ENCODE peak calls at places on chromosomes 1 and 21, in seven cellular contexts. A, Y, U, H, P, G and M are unnamed samples.

GRCh38 chr1:151919246-151919645 is 9.9 kb upstream of the THEM4 start:
- DNase-seq in A (no peak), Y (no peak), U (no peak), H (no peak), P (no peak), G (no peak), M (no peak)

GRCh38 chr1:230282157-230282556 is 144.0 kb downstream of the PGBD5 start:
- DNase-seq in A (peak; percentile 78), Y (no peak), U (no peak), H (no peak), P (no peak), G (no peak), M (peak; percentile 86)

GRCh38 chr1:77120950-77121349 is 98.3 kb downstream of the PIGK start:
- DNase-seq in A (no peak), Y (no peak), U (no peak), H (no peak), P (no peak), G (no peak), M (no peak)

GRCh38 chr1:233707153-233707905 is 93.4 kb downstream of the KCNK1 start:
- DNase-seq in A (no peak), Y (no peak), U (no peak), H (no peak), P (no peak), G (peak; percentile 87), M (peak; percentile 30)

GRCh38 chr1:113904292-113904673 is 316 bp downstream of the AP4B1 start:
- DNase-seq in A (no peak), Y (no peak), U (no peak), H (no peak), P (peak; percentile 58), G (no peak), M (no peak)

GRCh38 chr1:47611992-47612391 is 174.1 kb downstream of the FOXD2 start:
- DNase-seq in A (no peak), Y (no peak), U (no peak), H (no peak), P (no peak), G (no peak), M (peak; percentile 25)

GRCh38 chr1:186498695-186499389 is 37.9 kb upstream of the PDC start:
- DNase-seq in A (no peak), Y (no peak), U (no peak), H (no peak), P (no peak), G (peak; percentile 96), M (no peak)

GRCh38 chr1:62691062-62691844 is 3.1 kb upstream of the DOCK7 start:
- DNase-seq in A (no peak), Y (no peak), U (no peak), H (no peak), P (no peak), G (no peak), M (no peak)

GRCh38 chr1:12302798-12303447 is 73.1 kb downstream of the VPS13D start:
- DNase-seq in A (no peak), Y (no peak), U (no peak), H (no peak), P (no peak), G (no peak), M (no peak)

GRCh38 chr1:165619647-165620151 is 11.3 kb upstream of the MGST3 start:
- DNase-seq in A (no peak), Y (no peak), U (no peak), H (no peak), P (no peak), G (no peak), M (no peak)

GRCh38 chr1:113058861-113059441 is 14.0 kb upstream of the LRIG2 start:
- DNase-seq in A (no peak), Y (no peak), U (no peak), H (no peak), P (peak; percentile 50), G (no peak), M (no peak)

GRCh38 chr1:32349211-32349708 is 13.0 kb downstream of the FAM229A start:
- DNase-seq in A (no peak), Y (peak; percentile 66), U (peak; percentile 84), H (peak; percentile 62), P (no peak), G (no peak), M (no peak)

GRCh38 chr21:45379171-45379900 is 25.6 kb upstream of the COL18A1 start:
- DNase-seq in A (peak; percentile 18), Y (no peak), U (peak; percentile 62), H (peak; percentile 13), P (no peak), G (no peak), M (no peak)

GRCh38 chr21:42288962-42289361 is 26.2 kb downstream of the TFF3 start:
- DNase-seq in A (no peak), Y (no peak), U (no peak), H (no peak), P (no peak), G (no peak), M (no peak)

GRCh38 chr1:110390692-110391232 is at the start of gene SLC16A4:
- DNase-seq in A (no peak), Y (no peak), U (no peak), H (no peak), P (no peak), G (peak; percentile 75), M (no peak)

GRCh38 chr1:162151900-162152829 is 82.7 kb downstream of the NOS1AP start:
- DNase-seq in A (no peak), Y (no peak), U (no peak), H (no peak), P (no peak), G (no peak), M (no peak)

GRCh38 chr1:28682840-28683239 is 14.3 kb downstream of the GMEB1 start:
- DNase-seq in A (no peak), Y (no peak), U (no peak), H (no peak), P (no peak), G (peak; percentile 68), M (no peak)

GRCh38 chr21:34126691-34127090 is 53.3 kb downstream of the MRPS6 start:
- DNase-seq in A (no peak), Y (no peak), U (no peak), H (no peak), P (no peak), G (peak; percentile 96), M (no peak)

GRCh38 chr1:217626321-217626720 is 4.6 kb downstream of the GPATCH2 start:
- DNase-seq in A (no peak), Y (no peak), U (no peak), H (no peak), P (no peak), G (peak; percentile 74), M (no peak)

GRCh38 chr1:217627431-217627830 is 3.5 kb downstream of the GPATCH2 start:
- DNase-seq in A (no peak), Y (no peak), U (no peak), H (no peak), P (no peak), G (peak; percentile 18), M (no peak)

DNA sequence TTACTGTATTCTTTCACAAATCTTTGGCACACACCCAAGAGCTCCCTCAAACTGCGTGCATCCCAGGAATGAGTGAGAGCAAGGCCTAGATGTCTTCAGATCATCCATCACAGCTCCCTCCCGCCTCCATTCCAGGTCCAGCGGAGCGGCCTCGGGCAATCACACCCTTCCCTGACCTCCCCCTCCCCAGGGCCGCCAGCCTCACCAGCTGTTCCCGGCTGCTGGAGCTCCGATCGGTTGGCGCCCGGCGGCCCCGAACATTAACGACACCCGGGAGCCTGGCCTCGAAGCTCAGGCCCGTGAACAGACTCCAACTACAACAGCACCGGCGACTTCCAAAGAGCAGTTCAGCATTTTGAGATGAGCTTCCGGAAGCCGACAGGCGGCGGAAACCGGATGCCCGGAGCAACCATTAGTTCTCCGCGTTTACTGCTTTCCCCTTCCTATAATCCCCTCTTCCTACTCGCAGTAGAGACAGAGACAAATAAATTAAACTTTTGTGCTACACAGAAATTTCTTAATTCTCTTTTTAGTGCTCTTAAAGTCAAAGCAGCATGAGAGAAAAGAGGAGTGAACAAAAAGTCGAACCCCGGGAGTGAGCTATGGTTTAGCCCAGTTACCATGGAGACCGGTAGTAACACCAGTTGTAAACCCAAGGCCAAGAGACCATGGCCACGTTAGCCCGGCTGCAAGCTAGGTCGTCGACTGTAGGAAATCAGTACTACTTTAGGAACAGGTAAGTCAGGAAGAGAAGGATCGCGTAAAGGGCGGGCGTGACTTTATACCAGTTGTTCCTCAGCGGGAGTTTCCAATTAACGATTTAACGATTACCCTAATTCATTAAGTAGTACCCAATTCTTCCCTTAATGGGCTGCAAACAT is at the start of the genes GPATCH2 and SPATA17:
- DNase-seq in A (peak; percentile 84), Y (peak; percentile 68), U (peak; percentile 90), H (peak; percentile 78), P (peak; percentile 89), G (peak; percentile 80), M (peak; percentile 82)
- TF ChIP-seq CTCF in A (peak; percentile 54), Y (peak; percentile 61), U (peak; percentile 12), H (peak; percentile 65), P (peak; percentile 25), G (peak; percentile 48), M (peak; percentile 21)

GRCh38 chr1:39469150-39469549 is 22.3 kb upstream of the BMP8A start:
- DNase-seq in A (no peak), Y (no peak), U (no peak), H (no peak), P (no peak), G (no peak), M (no peak)
- H3K36me3 ChIP-seq in A (peaks cover 82% of the 10 kb centered on the region), Y (peaks cover 100% of the 10 kb centered on the region), U (peaks cover 33% of the 10 kb centered on the region), H (peaks cover 96% of the 10 kb centered on the region), P (peaks cover 75% of the 10 kb centered on the region), G (peaks cover 18% of the 10 kb centered on the region), M (peaks cover 17% of the 10 kb centered on the region)

GRCh38 chr1:155968670-155969069 is 9.7 kb downstream of the ARHGEF2 start:
- DNase-seq in A (no peak), Y (peak; percentile 42), U (no peak), H (peak; percentile 58), P (peak; percentile 35), G (no peak), M (no peak)

GRCh38 chr1:155967410-155968400 is 10.6 kb downstream of the ARHGEF2 start:
- DNase-seq in A (no peak), Y (peak; percentile 50), U (peak; percentile 79), H (no peak), P (no peak), G (no peak), M (no peak)

GRCh38 chr1:155966750-155967149 is 11.6 kb downstream of the ARHGEF2 start:
- DNase-seq in A (no peak), Y (no peak), U (no peak), H (no peak), P (no peak), G (no peak), M (no peak)

GRCh38 chr1:155964193-155964592 is 14.2 kb downstream of the ARHGEF2 start:
- DNase-seq in A (no peak), Y (no peak), U (no peak), H (no peak), P (no peak), G (no peak), M (no peak)

DNA sequence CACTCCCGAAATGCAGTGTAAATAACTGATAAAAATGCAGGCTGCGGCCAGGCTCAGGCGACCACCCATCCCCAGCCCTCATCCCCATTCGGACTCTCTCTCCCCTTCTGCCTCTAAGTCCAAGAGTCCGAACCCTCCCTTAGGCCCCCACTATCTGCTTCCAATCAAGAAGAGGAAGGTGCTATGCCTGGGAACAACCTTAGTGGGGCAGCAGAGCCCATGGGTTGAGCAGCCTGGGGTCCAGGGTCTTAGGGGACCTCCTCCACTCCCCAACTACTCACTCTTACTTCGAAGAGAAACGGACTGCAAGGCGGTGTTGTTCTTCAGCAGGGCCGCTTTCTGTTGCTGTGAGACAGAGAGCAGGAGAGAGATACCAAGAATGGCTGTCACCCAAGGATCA is 12.2 kb downstream of the ARHGEF2 start:
- DNase-seq in A (no peak), Y (no peak), U (no peak), H (no peak), P (no peak), G (no peak), M (no peak)
- TF ChIP-seq CTCF in A (no peak), Y (peak; percentile 47), U (no peak), H (peak; percentile 42), P (peak; percentile 17), G (no peak), M (no peak)

GRCh38 chr1:111980684-111981083 is 8.8 kb downstream of the KCND3 start:
- DNase-seq in A (no peak), Y (no peak), U (no peak), H (no peak), P (no peak), G (no peak), M (no peak)
- H3K36me3 ChIP-seq in A (no peaks in the 10 kb centered on the region), Y (peaks cover 16% of the 10 kb centered on the region), U (no peaks in the 10 kb centered on the region), H (peaks cover 9% of the 10 kb centered on the region), P (no peaks in the 10 kb centered on the region), G (no peaks in the 10 kb centered on the region), M (no peaks in the 10 kb centered on the region)